ENCODE peak calls at places on chromosome 1, in four cellular contexts. Y, G, E and T are unnamed samples.

GRCh38 chr1:47434051-47434842 is 3.6 kb upstream of the FOXD2 start:
- DNase-seq in G (no peak), E (no peak), Y (no peak), T (no peak)

GRCh38 chr1:82778612-82779011 is 977.9 kb downstream of the ADGRL2 start:
- DNase-seq in Y (peak; percentile 35), E (no peak), G (no peak), T (no peak)

GRCh38 chr1:10973552-10973951 is 38.9 kb upstream of the TARDBP start:
- DNase-seq in G (no peak), E (no peak), Y (peak; percentile 17), T (no peak)

GRCh38 chr1:15103211-15103610 is 50.3 kb upstream of the TMEM51 start:
- DNase-seq in G (no peak), E (no peak), Y (no peak), T (no peak)

GRCh38 chr1:76390451-76390850 is 315.9 kb downstream of the ST6GALNAC3 start:
- DNase-seq in E (no peak), G (no peak), Y (no peak), T (peak; percentile 44)

GRCh38 chr1:230863449-230863848 is 4.9 kb downstream of the C1orf198 start:
- DNase-seq in Y (no peak), E (no peak), G (no peak), T (no peak)

GRCh38 chr1:54158071-54158470 is 5.3 kb upstream of the CDCP2 start:
- DNase-seq in E (no peak), Y (peak; percentile 47), G (peak; percentile 37), T (no peak)

GRCh38 chr1:236345728-236346127 is 48.4 kb upstream of the EDARADD start:
- DNase-seq in E (no peak), Y (peak; percentile 42), G (no peak), T (no peak)

GRCh38 chr1:222020553-222020952 is 278.7 kb upstream of the DUSP10 start:
- DNase-seq in Y (no peak), E (no peak), G (no peak), T (no peak)

GRCh38 chr1:36151845-36152203 is 2.5 kb upstream of the TRAPPC3 start:
- DNase-seq in E (peak; percentile 50), G (no peak), Y (no peak), T (no peak)

GRCh38 chr1:204503122-204503912 is 8.7 kb upstream of the PIK3C2B start:
- DNase-seq in G (peak; percentile 87), E (no peak), Y (peak; percentile 62), T (peak; percentile 78)

GRCh38 chr1:2347409-2347785 is 44.0 kb downstream of the MORN1 start:
- DNase-seq in Y (no peak), G (no peak), E (no peak), T (no peak)

GRCh38 chr1:226250511-226250910 is 27.0 kb downstream of the MIXL1 start:
- DNase-seq in G (no peak), Y (no peak), E (no peak), T (no peak)